ENCODE peak calls at places on chromosome 21, in nine cellular contexts. D is stomach, X is breast epithelium, I is body of pancreas, E is ovary, F is heart left ventricle, Z is right lobe of liver, A is uterus, P is A549. R is an unnamed sample.

GRCh38 chr21:40658237-40658636 is 188.7 kb downstream of the DSCAM start:
- DNase-seq in D (no peak), X (no peak), I (no peak), Z (no peak), A (no peak), E (no peak), F (no peak), P (no peak), R (no peak)

GRCh38 chr21:18940791-18941190 is 537.2 kb upstream of the TMPRSS15 start:
- DNase-seq in E (no peak), I (no peak), D (no peak), Z (no peak), P (no peak), A (no peak), X (no peak), F (no peak), R (no peak)

GRCh38 chr21:37829447-37829846 is 86.8 kb downstream of the KCNJ6 start:
- DNase-seq in F (no peak), Z (peak), I (peak), A (no peak), E (no peak), X (no peak), P (peak), D (peak), R (no peak)

GRCh38 chr21:23218667-23219066 is 2220.5 kb downstream of the NCAM2 start:
- DNase-seq in E (no peak), F (no peak), X (no peak), A (no peak), D (no peak), P (no peak), I (no peak), Z (no peak), R (no peak)

GRCh38 chr21:17461582-17461981 is 51.3 kb upstream of the CXADR start:
- DNase-seq in A (peak), Z (no peak), E (no peak), F (no peak), P (no peak), I (no peak), X (no peak), D (no peak), R (no peak)

GRCh38 chr21:37396855-37397254 is 30.3 kb downstream of the DYRK1A start:
- DNase-seq in D (no peak), A (no peak), I (no peak), E (no peak), P (no peak), Z (no peak), X (no peak), F (no peak), R (no peak)

GRCh38 chr21:8989883-8990325 is 1531.5 kb upstream of the TPTE start:
- DNase-seq in I (no peak), D (no peak), A (no peak), F (no peak), Z (peak), E (no peak), P (no peak), X (no peak), R (no peak)

GRCh38 chr21:35256468-35256988 is 207.4 kb upstream of the RUNX1 start:
- DNase-seq in A (peak), Z (peak), P (peak), F (peak), I (peak), D (peak), E (peak), X (peak), R (peak)

GRCh38 chr21:26806734-26807372 is 38.4 kb downstream of the ADAMTS1 start:
- DNase-seq in P (no peak), F (no peak), Z (no peak), E (no peak), X (no peak), A (no peak), I (no peak), D (no peak), R (no peak)

GRCh38 chr21:34530264-34530663 is 18.3 kb upstream of the KCNE1 start:
- DNase-seq in A (no peak), F (no peak), X (no peak), E (no peak), I (no peak), Z (no peak), D (no peak), P (no peak), R (no peak)

GRCh38 chr21:37208056-37208705 is 59.0 kb downstream of the VPS26C start:
- DNase-seq in X (peak), A (no peak), D (peak), I (peak), Z (peak), P (no peak), E (no peak), F (peak), R (peak)

GRCh38 chr21:18049461-18049860 is 195.2 kb upstream of the CHODL start:
- DNase-seq in D (no peak), F (no peak), E (no peak), A (no peak), I (no peak), X (no peak), Z (no peak), P (no peak), R (no peak)

GRCh38 chr21:38921511-38922215 is 115.9 kb downstream of the ETS2 start:
- DNase-seq in P (no peak), F (no peak), X (no peak), E (no peak), Z (no peak), I (no peak), D (no peak), A (peak), R (peak)

GRCh38 chr21:27475363-27475955 is 508.6 kb upstream of the ADAMTS5 start:
- DNase-seq in E (no peak), A (no peak), P (no peak), X (no peak), Z (no peak), F (no peak), D (no peak), I (no peak), R (no peak)

GRCh38 chr21:19010996-19011395 is 607.4 kb upstream of the TMPRSS15 start:
- DNase-seq in Z (no peak), E (no peak), A (no peak), P (no peak), X (no peak), I (no peak), F (no peak), D (no peak), R (no peak)

GRCh38 chr21:26835714-26836265 is 9.4 kb downstream of the ADAMTS1 start:
- DNase-seq in D (no peak), Z (no peak), I (no peak), E (no peak), F (no peak), A (no peak), X (no peak), P (no peak), R (no peak)

GRCh38 chr21:25512095-25513086 is 94.9 kb downstream of the MRPL39 start:
- DNase-seq in E (no peak), A (no peak), P (no peak), Z (peak), X (no peak), F (no peak), D (no peak), I (no peak), R (no peak)

GRCh38 chr21:37365657-37366487 is 701 bp upstream of the DYRK1A start:
- DNase-seq in D (peak), X (peak), Z (peak), P (peak), E (peak), F (peak), I (peak), A (peak), R (peak)

GRCh38 chr21:17472592-17473271 is 40.1 kb upstream of the CXADR start:
- DNase-seq in I (no peak), X (no peak), A (no peak), E (no peak), Z (peak), D (peak), P (no peak), F (no peak), R (no peak)

GRCh38 chr21:14567557-14568279 is 21.6 kb upstream of the SAMSN1 start:
- DNase-seq in P (no peak), X (no peak), D (no peak), E (no peak), F (no peak), I (no peak), Z (no peak), A (no peak), R (no peak)

GRCh38 chr21:35637431-35637830 is 422.9 kb downstream of the SETD4 start:
- DNase-seq in D (peak), Z (no peak), E (no peak), P (no peak), X (no peak), A (no peak), F (no peak), I (peak), R (no peak)

GRCh38 chr21:25638634-25639166 is 358 bp upstream of the JAM2 start:
- DNase-seq in A (no peak), P (no peak), I (no peak), D (no peak), F (no peak), Z (no peak), X (no peak), E (no peak), R (no peak)

GRCh38 chr21:34792504-34793089 is 123.8 kb downstream of the CLIC6 start:
- DNase-seq in I (no peak), P (no peak), E (no peak), F (no peak), A (no peak), D (no peak), Z (no peak), X (no peak), R (no peak)

GRCh38 chr21:45003331-45004058 is 63.7 kb downstream of the SLX9 start:
- DNase-seq in I (no peak), F (peak), A (peak), P (no peak), D (no peak), X (no peak), E (no peak), Z (peak), R (no peak)
- TF ChIP-seq CTCF in I (no peak), F (peak), A (no peak), P (no peak), D (no peak), X (no peak), E (no peak), Z (no peak), R (no peak)

DNA sequence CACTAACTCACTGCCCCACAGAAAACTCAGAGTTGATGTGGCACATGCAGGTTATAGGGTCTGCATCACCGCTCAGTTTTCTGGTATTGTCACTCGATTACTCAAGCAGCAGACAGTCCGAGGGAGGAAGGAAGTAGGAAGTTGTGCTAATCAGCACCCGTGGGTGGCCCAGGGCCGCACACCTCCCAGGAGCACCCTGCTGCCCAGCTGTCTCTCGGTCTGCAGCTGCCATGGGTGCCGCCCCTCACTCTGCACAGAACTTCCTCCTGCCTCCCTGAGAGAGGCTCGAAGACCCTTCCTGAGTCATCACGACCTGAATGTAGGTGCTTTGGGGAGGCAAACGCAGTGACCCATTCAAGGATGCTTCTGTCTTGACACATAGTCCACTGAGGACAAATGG is 4.2 kb upstream of the TFF3 start:
- DNase-seq in E (no peak), A (no peak), P (no peak), X (no peak), I (no peak), D (no peak), F (no peak), Z (no peak), R (no peak)
- H3K27ac ChIP-seq in E (no peak), A (no peak), P (no peak), X (no peak), I (no peak), D (no peak), F (no peak), Z (no peak), R (no peak)

GRCh38 chr21:33522950-33523349 is 19.0 kb downstream of the GART start:
- DNase-seq in Z (no peak), I (no peak), A (no peak), X (no peak), D (no peak), P (no peak), E (no peak), F (no peak), R (no peak)
- TF ChIP-seq POLR2A in Z (no peak), I (no peak), A (no peak), X (no peak), D (no peak), P (no peak), E (no peak), F (no peak), R (no peak)

GRCh38 chr21:28587748-28588147 is 404.9 kb downstream of the LTN1 start:
- DNase-seq in E (no peak), P (no peak), Z (no peak), F (no peak), A (no peak), I (no peak), D (no peak), X (no peak), R (no peak)
- TF ChIP-seq CTCF in E (no peak), P (no peak), Z (no peak), F (no peak), A (no peak), I (no peak), D (no peak), X (no peak), R (no peak)